ENCODE peak calls at places on chromosomes 12 and 14, in ten cellular contexts. One of them, this sample, is unnamed.
A peak's percentile ranks its signal among the peaks of the same experiment; 100 is the strongest.

GRCh38 chr14:72643317-72643801 is 250.5 kb downstream of the DPF3 start:
- DNase-seq in prostate gland: no peak
- DNase-seq in tibial nerve: no peak
- DNase-seq in A549: peak; percentile 67
- DNase-seq in ovary: no peak
- DNase-seq in adrenal gland: peak; percentile 69
- DNase-seq in spleen: no peak
- DNase-seq in right lobe of liver: no peak
- DNase-seq in upper lobe of left lung: no peak
- DNase-seq in stomach: no peak
- DNase-seq in this sample: no peak

GRCh38 chr12:25744334-25744733 is 191.3 kb upstream of the LMNTD1 start:
- DNase-seq in prostate gland: no peak
- DNase-seq in tibial nerve: no peak
- DNase-seq in A549: no peak
- DNase-seq in ovary: no peak
- DNase-seq in adrenal gland: no peak
- DNase-seq in spleen: no peak
- DNase-seq in right lobe of liver: no peak
- DNase-seq in upper lobe of left lung: no peak
- DNase-seq in stomach: no peak
- DNase-seq in this sample: no peak

GRCh38 chr14:64758025-64758521 is 53.8 kb downstream of the PLEKHG3 start:
- DNase-seq in prostate gland: no peak
- DNase-seq in tibial nerve: no peak
- DNase-seq in A549: no peak
- DNase-seq in ovary: no peak
- DNase-seq in adrenal gland: no peak
- DNase-seq in spleen: peak; percentile 72
- DNase-seq in right lobe of liver: no peak
- DNase-seq in upper lobe of left lung: peak; percentile 77
- DNase-seq in stomach: no peak
- DNase-seq in this sample: no peak

GRCh38 chr12:61504396-61505115 is 755.6 kb upstream of the USP15 start:
- DNase-seq in prostate gland: no peak
- DNase-seq in tibial nerve: no peak
- DNase-seq in A549: no peak
- DNase-seq in ovary: no peak
- DNase-seq in adrenal gland: no peak
- DNase-seq in spleen: no peak
- DNase-seq in right lobe of liver: no peak
- DNase-seq in upper lobe of left lung: no peak
- DNase-seq in stomach: no peak
- DNase-seq in this sample: no peak

GRCh38 chr12:117042171-117042809 is 56.9 kb downstream of the TESC start:
- DNase-seq in prostate gland: no peak
- DNase-seq in tibial nerve: no peak
- DNase-seq in A549: peak; percentile 39
- DNase-seq in ovary: no peak
- DNase-seq in adrenal gland: peak; percentile 90
- DNase-seq in spleen: no peak
- DNase-seq in right lobe of liver: no peak
- DNase-seq in upper lobe of left lung: no peak
- DNase-seq in stomach: peak; percentile 73
- DNase-seq in this sample: no peak

GRCh38 chr12:25829192-25829591 is 129.3 kb upstream of the RASSF8 start:
- DNase-seq in prostate gland: peak; percentile 66
- DNase-seq in tibial nerve: no peak
- DNase-seq in A549: peak; percentile 11
- DNase-seq in ovary: no peak
- DNase-seq in adrenal gland: no peak
- DNase-seq in spleen: no peak
- DNase-seq in right lobe of liver: no peak
- DNase-seq in upper lobe of left lung: no peak
- DNase-seq in stomach: no peak
- DNase-seq in this sample: no peak

GRCh38 chr12:9760699-9761406 is at the start of gene CD69:
- DNase-seq in prostate gland: no peak
- DNase-seq in tibial nerve: no peak
- DNase-seq in A549: no peak
- DNase-seq in ovary: no peak
- DNase-seq in adrenal gland: no peak
- DNase-seq in spleen: peak; percentile 82
- DNase-seq in right lobe of liver: no peak
- DNase-seq in upper lobe of left lung: peak; percentile 65
- DNase-seq in stomach: peak; percentile 45
- DNase-seq in this sample: no peak

GRCh38 chr14:76015668-76016067 is 30.1 kb downstream of the IFT43 start:
- DNase-seq in prostate gland: no peak
- DNase-seq in tibial nerve: no peak
- DNase-seq in A549: no peak
- DNase-seq in ovary: no peak
- DNase-seq in adrenal gland: no peak
- DNase-seq in spleen: no peak
- DNase-seq in right lobe of liver: no peak
- DNase-seq in upper lobe of left lung: no peak
- DNase-seq in stomach: no peak
- DNase-seq in this sample: no peak

GRCh38 chr12:108801736-108802665 is 55.4 kb downstream of the SSH1 start:
- DNase-seq in prostate gland: no peak
- DNase-seq in tibial nerve: peak; percentile 54
- DNase-seq in A549: no peak
- DNase-seq in ovary: peak; percentile 49
- DNase-seq in adrenal gland: peak; percentile 78
- DNase-seq in spleen: peak; percentile 65
- DNase-seq in right lobe of liver: no peak
- DNase-seq in upper lobe of left lung: no peak
- DNase-seq in stomach: no peak
- DNase-seq in this sample: no peak

GRCh38 chr12:16763901-16764300 is 157.9 kb upstream of the LMO3 start:
- DNase-seq in prostate gland: no peak
- DNase-seq in tibial nerve: no peak
- DNase-seq in A549: no peak
- DNase-seq in ovary: no peak
- DNase-seq in adrenal gland: no peak
- DNase-seq in spleen: no peak
- DNase-seq in right lobe of liver: no peak
- DNase-seq in upper lobe of left lung: no peak
- DNase-seq in stomach: no peak
- DNase-seq in this sample: no peak

GRCh38 chr12:92289611-92290010 is 144.0 kb upstream of the BTG1 start:
- DNase-seq in prostate gland: no peak
- DNase-seq in tibial nerve: no peak
- DNase-seq in A549: no peak
- DNase-seq in ovary: no peak
- DNase-seq in adrenal gland: no peak
- DNase-seq in spleen: no peak
- DNase-seq in right lobe of liver: no peak
- DNase-seq in upper lobe of left lung: no peak
- DNase-seq in stomach: no peak
- DNase-seq in this sample: no peak

GRCh38 chr12:121092034-121092433 is 40.6 kb upstream of the P2RX7 start:
- DNase-seq in prostate gland: no peak
- DNase-seq in tibial nerve: no peak
- DNase-seq in A549: no peak
- DNase-seq in ovary: no peak
- DNase-seq in adrenal gland: no peak
- DNase-seq in spleen: no peak
- DNase-seq in right lobe of liver: no peak
- DNase-seq in upper lobe of left lung: no peak
- DNase-seq in stomach: no peak
- DNase-seq in this sample: no peak

GRCh38 chr12:386651-387050 is 2.5 kb downstream of the KDM5A start:
- DNase-seq in prostate gland: no peak
- DNase-seq in tibial nerve: no peak
- DNase-seq in A549: no peak
- DNase-seq in ovary: no peak
- DNase-seq in adrenal gland: no peak
- DNase-seq in spleen: no peak
- DNase-seq in right lobe of liver: no peak
- DNase-seq in upper lobe of left lung: no peak
- DNase-seq in stomach: no peak
- DNase-seq in this sample: no peak

GRCh38 chr14:74038015-74038859 is 19.1 kb downstream of the BBOF1 start:
- DNase-seq in prostate gland: no peak
- DNase-seq in tibial nerve: no peak
- DNase-seq in A549: peak; percentile 62
- DNase-seq in ovary: no peak
- DNase-seq in adrenal gland: no peak
- DNase-seq in spleen: no peak
- DNase-seq in right lobe of liver: no peak
- DNase-seq in upper lobe of left lung: no peak
- DNase-seq in stomach: no peak
- DNase-seq in this sample: no peak

GRCh38 chr14:74034572-74034971 is 15.4 kb downstream of the BBOF1 start:
- DNase-seq in prostate gland: no peak
- DNase-seq in tibial nerve: no peak
- DNase-seq in A549: no peak
- DNase-seq in ovary: no peak
- DNase-seq in adrenal gland: no peak
- DNase-seq in spleen: no peak
- DNase-seq in right lobe of liver: no peak
- DNase-seq in upper lobe of left lung: no peak
- DNase-seq in stomach: no peak
- DNase-seq in this sample: no peak

GRCh38 chr14:74035556-74035955 is 16.4 kb downstream of the BBOF1 start:
- DNase-seq in prostate gland: no peak
- DNase-seq in tibial nerve: no peak
- DNase-seq in A549: no peak
- DNase-seq in ovary: no peak
- DNase-seq in adrenal gland: no peak
- DNase-seq in spleen: no peak
- DNase-seq in right lobe of liver: no peak
- DNase-seq in upper lobe of left lung: no peak
- DNase-seq in stomach: no peak
- DNase-seq in this sample: no peak
- TF ChIP-seq CTCF in prostate gland: no peak
- TF ChIP-seq CTCF in tibial nerve: no peak
- TF ChIP-seq CTCF in A549: no peak
- TF ChIP-seq CTCF in ovary: no peak
- TF ChIP-seq CTCF in adrenal gland: no peak
- TF ChIP-seq CTCF in spleen: no peak
- TF ChIP-seq CTCF in right lobe of liver: no peak
- TF ChIP-seq CTCF in upper lobe of left lung: no peak
- TF ChIP-seq CTCF in stomach: no peak
- TF ChIP-seq CTCF in this sample: no peak

DNA sequence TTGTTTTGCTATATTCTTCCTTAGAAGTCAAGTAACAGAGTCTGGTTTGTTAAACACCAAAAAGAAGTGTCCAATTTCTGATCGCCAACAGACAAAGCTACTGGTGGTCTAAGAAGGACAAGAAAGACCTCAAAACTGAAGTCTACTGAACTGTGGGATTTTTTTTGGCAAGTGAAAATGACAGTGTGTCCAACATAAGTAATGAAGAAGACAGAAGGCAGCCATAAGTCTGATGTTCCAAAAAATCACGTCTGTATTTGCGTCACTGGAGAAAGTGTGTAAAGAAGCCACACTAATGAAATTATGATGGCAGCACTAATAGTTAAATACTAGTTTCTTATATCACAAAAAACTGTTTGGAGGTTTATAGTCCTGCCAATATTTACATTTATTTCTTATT is 32.6 kb downstream of the WASHC3 start:
- DNase-seq in prostate gland: no peak
- DNase-seq in tibial nerve: no peak
- DNase-seq in A549: no peak
- DNase-seq in ovary: no peak
- DNase-seq in adrenal gland: no peak
- DNase-seq in spleen: no peak
- DNase-seq in right lobe of liver: no peak
- DNase-seq in upper lobe of left lung: no peak
- DNase-seq in stomach: no peak
- DNase-seq in this sample: no peak
- H3K27ac ChIP-seq in prostate gland: no peak overlapping the region
- H3K27ac ChIP-seq in tibial nerve: peak overlapping the region; percentile 32
- H3K27ac ChIP-seq in A549: no peak overlapping the region
- H3K27ac ChIP-seq in ovary: no peak overlapping the region
- H3K27ac ChIP-seq in adrenal gland: no peak overlapping the region
- H3K27ac ChIP-seq in spleen: no peak overlapping the region
- H3K27ac ChIP-seq in right lobe of liver: no peak overlapping the region
- H3K27ac ChIP-seq in upper lobe of left lung: no peak overlapping the region
- H3K27ac ChIP-seq in stomach: no peak overlapping the region
- H3K27ac ChIP-seq in this sample: no peak overlapping the region

DNA sequence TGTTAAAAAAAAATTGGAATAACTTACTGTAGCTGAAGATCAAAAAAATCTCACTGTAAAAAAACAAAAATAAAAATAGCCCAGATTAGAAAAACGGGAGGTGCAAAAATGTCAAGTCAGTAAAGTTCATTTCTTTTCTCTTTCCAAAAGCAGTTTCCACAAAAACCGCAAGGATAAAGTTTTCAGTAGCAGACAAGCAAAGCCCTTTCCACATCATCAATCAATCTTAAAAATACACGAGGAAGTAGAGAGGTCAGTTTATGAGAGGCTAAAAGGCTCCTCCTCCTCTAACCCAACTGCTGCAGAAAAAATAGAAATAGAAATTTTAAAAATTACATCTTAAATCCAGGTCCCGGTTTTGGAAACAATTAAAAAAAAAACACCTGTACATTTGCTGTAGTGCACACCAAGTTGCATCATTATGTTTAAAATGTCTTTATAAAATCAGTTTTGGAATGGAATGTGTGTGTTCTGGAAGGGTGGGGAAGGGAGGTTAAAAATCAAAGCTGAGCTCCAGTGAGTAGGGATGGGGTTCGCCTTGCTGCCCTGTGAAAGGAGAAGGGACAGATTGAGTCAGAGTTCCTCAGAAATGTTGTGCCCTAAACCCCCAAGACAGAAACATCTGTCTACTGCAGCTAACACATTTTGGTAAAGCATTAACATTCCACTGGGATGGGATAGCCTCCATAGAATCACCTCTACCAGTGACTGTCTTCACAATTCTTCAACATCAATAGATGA is 5.8 kb downstream of the HNRNPC start:
- DNase-seq in prostate gland: no peak
- DNase-seq in tibial nerve: no peak
- DNase-seq in A549: no peak
- DNase-seq in ovary: no peak
- DNase-seq in adrenal gland: no peak
- DNase-seq in spleen: no peak
- DNase-seq in right lobe of liver: no peak
- DNase-seq in upper lobe of left lung: no peak
- DNase-seq in stomach: no peak
- DNase-seq in this sample: no peak
- TF ChIP-seq POLR2A in prostate gland: no peak
- TF ChIP-seq POLR2A in tibial nerve: no peak
- TF ChIP-seq POLR2A in A549: no peak
- TF ChIP-seq POLR2A in ovary: no peak
- TF ChIP-seq POLR2A in adrenal gland: no peak
- TF ChIP-seq POLR2A in spleen: no peak
- TF ChIP-seq POLR2A in right lobe of liver: no peak
- TF ChIP-seq POLR2A in upper lobe of left lung: no peak
- TF ChIP-seq POLR2A in stomach: no peak
- TF ChIP-seq POLR2A in this sample: no peak

DNA sequence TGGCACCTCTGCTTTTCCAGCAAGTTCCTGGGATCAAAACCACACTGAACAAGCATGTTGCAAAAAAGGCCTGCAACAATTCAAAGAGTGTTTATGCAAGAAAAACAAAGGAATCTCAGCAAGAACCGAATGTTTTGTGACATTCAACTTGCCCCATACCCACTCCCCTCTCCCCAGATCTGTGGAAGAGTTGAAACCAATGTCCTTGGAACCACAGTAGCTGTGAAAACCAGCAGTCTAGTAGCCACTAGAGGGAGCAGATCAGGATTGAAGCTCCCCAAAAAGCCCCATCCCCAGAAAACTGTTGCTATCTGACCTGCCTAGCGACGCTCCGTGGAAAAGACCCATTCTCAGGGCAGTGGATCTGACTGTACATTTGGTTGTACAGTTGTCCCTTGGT is 27.1 kb downstream of the PRKAB1 start:
- DNase-seq in prostate gland: no peak
- DNase-seq in tibial nerve: no peak
- DNase-seq in A549: peak; percentile 21
- DNase-seq in ovary: no peak
- DNase-seq in adrenal gland: no peak
- DNase-seq in spleen: no peak
- DNase-seq in right lobe of liver: no peak
- DNase-seq in upper lobe of left lung: no peak
- DNase-seq in stomach: no peak
- DNase-seq in this sample: no peak
- TF ChIP-seq CTCF in prostate gland: peak; percentile 23
- TF ChIP-seq CTCF in tibial nerve: no peak
- TF ChIP-seq CTCF in A549: peak; percentile 50
- TF ChIP-seq CTCF in ovary: no peak
- TF ChIP-seq CTCF in adrenal gland: peak; percentile 49
- TF ChIP-seq CTCF in spleen: no peak
- TF ChIP-seq CTCF in right lobe of liver: peak; percentile 57
- TF ChIP-seq CTCF in upper lobe of left lung: no peak
- TF ChIP-seq CTCF in stomach: no peak
- TF ChIP-seq CTCF in this sample: no peak